ENCODE peak calls at places on chromosomes 11 and 22, in ten cellular contexts. Y is PC-9, F is K562, Z is neuronal stem cell, T is PC-3, X is trophoblast cell, U is fibroblast of lung, Q is keratinocyte, G is OCI-LY7, I is GM23248. O is an unnamed sample. For H3K4me1, the result is how much of the 10 kb centered on the place peaks cover.

GRCh38 chr22:35480627-35481565 is 59.7 kb upstream of the RASD2 start:
- DNase-seq in Y (peak), F (no peak), Z (no peak), T (peak), X (no peak), U (no peak), Q (no peak), G (no peak), I (peak), O (no peak)

GRCh38 chr11:76629133-76629852 is 41.3 kb downstream of the LRRC32 start:
- DNase-seq in Y (no peak), F (no peak), Z (no peak), T (no peak), X (peak), U (peak), Q (no peak), G (no peak), I (peak), O (no peak)

GRCh38 chr11:110894224-110894623 is 182.0 kb upstream of the ARHGAP20 start:
- DNase-seq in Y (peak), F (no peak), Z (no peak), T (no peak), X (no peak), U (no peak), Q (no peak), G (no peak), I (no peak), O (no peak)

GRCh38 chr11:57644748-57645715 is 4.7 kb downstream of the YPEL4 start:
- DNase-seq in Y (peak), F (peak), Z (peak), T (peak), X (peak), U (peak), Q (peak), G (peak), I (peak), O (peak)

GRCh38 chr11:58968251-58968711 is 29.0 kb downstream of the GLYATL1 start:
- DNase-seq in Y (no peak), F (no peak), Z (no peak), T (no peak), X (no peak), U (no peak), Q (no peak), G (no peak), I (no peak), O (no peak)

GRCh38 chr11:31499576-31500178 is 9.7 kb downstream of the IMMP1L start:
- DNase-seq in Y (no peak), F (no peak), Z (no peak), T (no peak), X (no peak), U (peak), Q (no peak), G (no peak), I (no peak), O (peak)

GRCh38 chr22:30325065-30325720 is 1.5 kb downstream of the TBC1D10A start:
- DNase-seq in Y (peak), F (no peak), Z (no peak), T (peak), X (peak), U (peak), Q (peak), G (no peak), I (peak), O (peak)

GRCh38 chr11:31813242-31813960 is 2.3 kb upstream of the PAX6 start:
- DNase-seq in Y (no peak), F (no peak), Z (no peak), T (peak), X (no peak), U (peak), Q (no peak), G (no peak), I (no peak), O (peak)

GRCh38 chr11:111602865-111603632 is 800 bp downstream of the SIK2 start:
- DNase-seq in Y (peak), F (peak), Z (peak), T (peak), X (peak), U (peak), Q (no peak), G (peak), I (peak), O (peak)

GRCh38 chr22:32469799-32470212 is 4.8 kb upstream of the FBXO7 start:
- DNase-seq in Y (peak), F (peak), Z (no peak), T (peak), X (peak), U (peak), Q (no peak), G (no peak), I (peak), O (peak)

GRCh38 chr11:26946209-26946828 is 47.6 kb upstream of the FIBIN start:
- DNase-seq in Y (no peak), F (no peak), Z (no peak), T (no peak), X (no peak), U (peak), Q (no peak), G (no peak), I (peak), O (peak)

GRCh38 chr11:117932987-117933386 is 3.8 kb upstream of the TMPRSS13 start:
- DNase-seq in Y (no peak), F (no peak), Z (no peak), T (no peak), X (no peak), U (no peak), Q (no peak), G (no peak), I (no peak), O (no peak)

GRCh38 chr22:24951942-24952836 is at the start of gene KIAA1671:
- DNase-seq in Y (peak), F (peak), Z (peak), T (peak), X (peak), U (peak), Q (no peak), G (no peak), I (peak), O (no peak)

GRCh38 chr11:79313513-79313912 is 127.3 kb downstream of the TENM4 start:
- DNase-seq in Y (no peak), F (no peak), Z (no peak), T (no peak), X (no peak), U (no peak), Q (no peak), G (no peak), I (no peak), O (no peak)

GRCh38 chr22:17554814-17555213 is 8.5 kb upstream of the SLC25A18 start:
- DNase-seq in Y (no peak), F (no peak), Z (no peak), T (no peak), X (no peak), U (no peak), Q (no peak), G (no peak), I (no peak), O (no peak)

GRCh38 chr11:106288988-106289387 is 211.5 kb downstream of the AASDHPPT start:
- DNase-seq in Y (no peak), F (no peak), Z (no peak), T (no peak), X (no peak), U (no peak), Q (no peak), G (no peak), I (no peak), O (no peak)

GRCh38 chr22:30569674-30570202 is 4.7 kb downstream of the GAL3ST1 start:
- DNase-seq in Y (no peak), F (no peak), Z (no peak), T (no peak), X (no peak), U (no peak), Q (no peak), G (no peak), I (no peak), O (no peak)

GRCh38 chr11:27898166-27898565 is 197.9 kb upstream of the BDNF start:
- DNase-seq in Y (no peak), F (no peak), Z (no peak), T (peak), X (no peak), U (no peak), Q (no peak), G (no peak), I (peak), O (no peak)

GRCh38 chr11:59172345-59173079 is 580 bp downstream of the DTX4 start:
- DNase-seq in Y (peak), F (no peak), Z (no peak), T (peak), X (peak), U (no peak), Q (no peak), G (peak), I (peak), O (no peak)

GRCh38 chr11:57800444-57801184 is 39.0 kb downstream of the CTNND1 start:
- DNase-seq in Y (peak), F (peak), Z (peak), T (peak), X (peak), U (peak), Q (peak), G (peak), I (peak), O (peak)

GRCh38 chr11:122505304-122506006 is 150.1 kb upstream of the UBASH3B start:
- DNase-seq in Y (peak), F (peak), Z (peak), T (peak), X (peak), U (peak), Q (peak), G (peak), I (peak), O (peak)

GRCh38 chr11:61507962-61508824 is at the start of gene LRRC10B:
- DNase-seq in Y (peak), F (peak), Z (peak), T (no peak), X (peak), U (no peak), Q (no peak), G (no peak), I (peak), O (no peak)

GRCh38 chr22:44391026-44391425 is 78.3 kb upstream of the SHISAL1 start:
- DNase-seq in Y (peak), F (no peak), Z (no peak), T (no peak), X (no peak), U (peak), Q (no peak), G (no peak), I (no peak), O (peak)

GRCh38 chr22:27057717-27058116 is 400.3 kb downstream of the MIAT start:
- DNase-seq in Y (no peak), F (no peak), Z (no peak), T (no peak), X (no peak), U (no peak), Q (no peak), G (no peak), I (no peak), O (no peak)

GRCh38 chr22:41521166-41521565 is 23.1 kb downstream of the POLR3H start:
- DNase-seq in Y (no peak), F (no peak), Z (no peak), T (no peak), X (no peak), U (no peak), Q (no peak), G (no peak), I (no peak), O (no peak)

GRCh38 chr11:35170503-35170902 is 31.5 kb downstream of the CD44 start:
- DNase-seq in Y (no peak), F (no peak), Z (no peak), T (no peak), X (no peak), U (peak), Q (no peak), G (no peak), I (peak), O (no peak)
- H3K4me1 ChIP-seq in Y (half or more), F (under half), Z (under half), T (half or more), X (under half), U (under half), Q (half or more), G (under half), I (half or more), O (half or more)

GRCh38 chr22:20433686-20434241 is 3.9 kb downstream of the SCARF2 start:
- DNase-seq in Y (no peak), F (no peak), Z (no peak), T (no peak), X (no peak), U (no peak), Q (no peak), G (no peak), I (no peak), O (no peak)

GRCh38 chr22:20433191-20433590 is 4.4 kb downstream of the SCARF2 start:
- DNase-seq in Y (no peak), F (no peak), Z (no peak), T (no peak), X (no peak), U (no peak), Q (no peak), G (no peak), I (no peak), O (no peak)

GRCh38 chr22:20430641-20431519 is 6.7 kb downstream of the SCARF2 start:
- DNase-seq in Y (no peak), F (peak), Z (peak), T (peak), X (peak), U (peak), Q (no peak), G (no peak), I (peak), O (peak)

GRCh38 chr22:20431520-20432237 is 5.9 kb downstream of the SCARF2 start:
- DNase-seq in Y (no peak), F (peak), Z (no peak), T (no peak), X (no peak), U (no peak), Q (no peak), G (no peak), I (no peak), O (no peak)

DNA sequence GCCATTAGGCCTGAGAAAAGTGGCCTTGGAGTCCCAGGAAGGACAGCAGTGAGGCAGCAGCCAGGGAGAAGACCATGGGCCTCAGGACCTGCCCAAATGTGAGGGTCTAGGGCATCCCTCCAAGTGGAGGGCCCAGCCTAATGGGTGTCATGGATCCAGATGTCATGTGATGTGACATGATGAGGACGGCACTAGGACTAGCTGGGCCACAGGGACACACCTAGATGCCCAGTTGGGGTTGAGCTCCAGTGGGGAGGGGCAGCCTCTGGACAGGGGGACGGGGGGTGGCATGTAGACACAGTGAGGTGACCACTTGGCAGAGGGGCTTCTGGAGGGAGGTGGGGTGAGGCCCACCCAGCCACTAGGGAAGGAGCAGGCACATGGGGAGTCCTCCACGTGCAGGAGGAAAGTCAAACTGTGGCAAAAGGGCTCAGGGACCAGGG is 5.4 kb downstream of the SCARF2 start:
- DNase-seq in Y (no peak), F (no peak), Z (no peak), T (no peak), X (no peak), U (no peak), Q (no peak), G (no peak), I (no peak), O (no peak)
- H2AFZ ChIP-seq in Y (no peak), F (no peak), Z (no peak), T (no peak), X (no peak), U (no peak), Q (no peak), G (no peak), I (no peak), O (no peak)

DNA sequence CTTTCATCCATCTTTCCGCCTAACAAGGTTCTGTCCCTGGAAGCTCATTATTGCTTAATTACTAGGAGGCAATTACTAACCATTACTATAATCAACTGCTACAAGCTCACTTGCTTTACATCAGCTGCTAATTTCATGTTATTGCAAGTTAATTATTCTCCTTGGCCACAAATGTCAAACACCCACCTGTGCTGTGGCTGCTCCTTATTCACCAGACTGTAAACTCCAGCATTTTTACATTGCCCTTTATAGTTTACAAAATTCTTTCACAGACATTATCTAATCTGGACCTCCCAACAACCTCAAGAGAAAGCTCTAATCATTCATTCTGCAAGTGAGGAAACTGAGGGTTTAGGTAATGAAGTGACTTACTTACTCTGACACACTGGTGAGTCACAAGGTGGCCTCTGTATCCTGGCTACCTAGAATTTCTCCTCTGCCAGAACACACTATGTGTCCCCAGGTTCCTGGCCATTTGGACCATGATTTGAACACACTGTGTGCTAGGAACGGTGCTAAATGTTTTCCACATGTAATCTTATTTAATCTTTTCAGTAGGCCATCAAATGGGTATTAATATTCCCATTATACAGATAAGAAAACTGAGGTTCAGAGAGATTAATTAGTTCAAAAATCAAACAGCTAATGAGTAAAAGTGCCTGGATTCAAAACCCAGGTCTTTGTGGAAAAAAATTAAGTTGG is 66.7 kb downstream of the RAB30 start:
- DNase-seq in Y (no peak), F (no peak), Z (no peak), T (peak), X (no peak), U (peak), Q (no peak), G (no peak), I (no peak), O (peak)
- H3K4me1 ChIP-seq in Y (under half), F (under half), Z (under half), T (under half), X (under half), U (under half), Q (under half), G (under half), I (under half), O (under half)

DNA sequence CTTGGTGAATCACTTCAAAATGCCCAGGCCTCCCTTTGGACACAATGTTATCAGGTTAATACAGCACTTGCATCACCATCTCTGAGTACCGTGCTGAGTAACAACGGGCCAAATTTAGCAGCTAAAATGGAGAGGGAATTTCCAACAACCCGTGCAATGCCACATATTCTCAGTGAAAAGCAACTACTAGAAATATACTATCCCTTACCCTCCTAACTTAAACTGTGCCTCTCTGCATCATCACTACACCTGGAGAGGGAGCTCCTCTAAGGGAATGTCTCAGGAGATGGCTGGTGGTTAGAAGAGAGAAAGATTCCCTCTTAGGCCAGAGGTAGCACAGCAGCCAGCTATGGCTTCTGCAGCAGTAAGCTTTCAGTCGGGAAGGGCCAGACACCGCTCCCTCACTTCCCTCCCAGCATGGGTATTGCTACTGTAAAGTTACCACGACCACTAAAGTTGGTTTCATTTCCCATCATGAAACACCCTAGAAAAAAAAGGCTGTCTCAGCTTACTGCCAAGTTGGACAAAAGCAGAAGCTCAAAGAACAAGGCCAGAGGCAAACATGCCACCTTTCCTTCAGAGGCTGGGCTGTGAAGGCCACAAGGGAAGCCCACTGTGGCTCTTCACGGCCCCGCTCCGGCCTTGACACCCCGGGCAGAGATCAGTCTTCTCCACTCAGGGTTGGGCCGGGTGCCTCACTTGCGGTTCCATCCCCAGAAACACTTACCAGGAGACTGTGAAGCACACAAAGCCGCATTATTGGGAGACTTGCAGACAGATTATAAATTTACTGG is 3.9 kb downstream of the MAML2 start:
- DNase-seq in Y (peak), F (peak), Z (no peak), T (peak), X (peak), U (peak), Q (no peak), G (peak), I (peak), O (peak)
- H2AFZ ChIP-seq in Y (peak), F (peak), Z (no peak), T (peak), X (no peak), U (peak), Q (peak), G (peak), I (peak), O (peak)

GRCh38 chr11:68329993-68330699 is 17.8 kb downstream of the LRP5 start:
- DNase-seq in Y (no peak), F (no peak), Z (no peak), T (no peak), X (peak), U (no peak), Q (no peak), G (no peak), I (peak), O (no peak)
- H3K4me1 ChIP-seq in Y (under half), F (under half), Z (under half), T (under half), X (under half), U (under half), Q (under half), G (under half), I (under half), O (under half)